ENCODE peak calls at places on chromosomes 11 and 22, in four cellular contexts. H, L, R and A are unnamed samples.

GRCh38 chr11:77345621-77346020 is 44.1 kb upstream of the GDPD4 start:
- DNase-seq in H (no peak), L (peak), R (peak), A (peak)

GRCh38 chr22:37021710-37022482 is 2.4 kb downstream of the MPST start:
- DNase-seq in H (no peak), L (peak), R (peak), A (peak)

GRCh38 chr22:45518580-45518991 is 15.9 kb downstream of the FBLN1 start:
- DNase-seq in H (no peak), L (no peak), R (no peak), A (peak)

GRCh38 chr11:117898059-117898458 is 21.6 kb upstream of the FXYD6 start:
- DNase-seq in H (peak), L (no peak), R (no peak), A (no peak)

GRCh38 chr11:47353978-47354774 is 1.7 kb upstream of the MYBPC3 start:
- DNase-seq in H (no peak), L (no peak), R (no peak), A (no peak)

GRCh38 chr11:111963786-111964385 is 26.7 kb downstream of the DIXDC1 start:
- DNase-seq in H (no peak), L (no peak), R (no peak), A (no peak)

GRCh38 chr11:125874556-125875124 is 12.8 kb upstream of the HYLS1 start:
- DNase-seq in H (peak), L (peak), R (peak), A (peak)

GRCh38 chr11:117815262-117815803 is 9.2 kb downstream of the FXYD2 start:
- DNase-seq in H (no peak), L (no peak), R (no peak), A (no peak)